ENCODE peak calls at places on chromosomes 11 and 22, in seven cellular contexts. X is ovary, N is ELF-1, S is endodermal cell, K is A549, F is T-helper 9 cell, D is GM04504. G is an unnamed sample.
A peak's percentile ranks its signal among the peaks of the same experiment; 100 is the strongest.

GRCh38 chr11:47923667-47924066 is 56.7 kb upstream of the PTPRJ start:
- DNase-seq in X (no peak), N (no peak), S (no peak), K (no peak), F (no peak), D (peak; percentile 37), G (no peak)

GRCh38 chr11:24885580-24886173 is 388.8 kb downstream of the LUZP2 start:
- DNase-seq in X (no peak), N (no peak), S (no peak), K (no peak), F (no peak), D (no peak), G (no peak)

GRCh38 chr11:17906436-17906835 is 106.4 kb downstream of the SERGEF start:
- DNase-seq in X (no peak), N (peak; percentile 56), S (peak; percentile 91), K (no peak), F (no peak), D (no peak), G (no peak)

GRCh38 chr11:65078151-65078550 is 5.7 kb downstream of the CDCA5 start:
- DNase-seq in X (no peak), N (peak; percentile 66), S (peak; percentile 87), K (peak; percentile 77), F (peak; percentile 63), D (no peak), G (peak; percentile 61)

GRCh38 chr11:59528741-59529140 is 17.4 kb downstream of the OR4D9 start:
- DNase-seq in X (no peak), N (peak; percentile 9), S (peak; percentile 49), K (no peak), F (no peak), D (no peak), G (no peak)

GRCh38 chr11:119335655-119336543 is 1.6 kb downstream of the RNF26 start:
- DNase-seq in X (peak; percentile 49), N (no peak), S (peak; percentile 46), K (no peak), F (no peak), D (no peak), G (no peak)

GRCh38 chr11:33412231-33412630 is 155.1 kb downstream of the HIPK3 start:
- DNase-seq in X (no peak), N (no peak), S (no peak), K (no peak), F (no peak), D (no peak), G (no peak)

GRCh38 chr11:96306933-96307747 is 35.9 kb downstream of the MAML2 start:
- DNase-seq in X (peak; percentile 63), N (peak; percentile 45), S (peak; percentile 69), K (peak; percentile 67), F (no peak), D (peak; percentile 98), G (peak; percentile 97)

GRCh38 chr11:34619062-34619516 is 1.8 kb upstream of the EHF start:
- DNase-seq in X (no peak), N (peak; percentile 66), S (no peak), K (no peak), F (no peak), D (no peak), G (no peak)

GRCh38 chr11:7576671-7577225 is 62.9 kb downstream of the PPFIBP2 start:
- DNase-seq in X (peak; percentile 70), N (peak; percentile 46), S (no peak), K (no peak), F (no peak), D (no peak), G (peak; percentile 19)

GRCh38 chr11:59201376-59201775 is 11.4 kb downstream of the MPEG1 start:
- DNase-seq in X (no peak), N (peak; percentile 21), S (peak; percentile 67), K (no peak), F (no peak), D (no peak), G (no peak)

GRCh38 chr22:44309137-44309536 is 3.6 kb downstream of the SHISAL1 start:
- DNase-seq in X (no peak), N (no peak), S (no peak), K (peak; percentile 41), F (no peak), D (peak; percentile 93), G (peak; percentile 82)

GRCh38 chr22:37764622-37765021 is 43.1 kb upstream of the GCAT start:
- DNase-seq in X (no peak), N (no peak), S (no peak), K (no peak), F (no peak), D (no peak), G (no peak)

GRCh38 chr11:121140369-121140768 is 39.3 kb downstream of the TECTA start:
- DNase-seq in X (no peak), N (no peak), S (no peak), K (no peak), F (no peak), D (no peak), G (no peak)

GRCh38 chr11:88701816-88702215 is 364.0 kb downstream of the GRM5 start:
- DNase-seq in X (no peak), N (no peak), S (no peak), K (no peak), F (no peak), D (no peak), G (no peak)

GRCh38 chr22:39173787-39174497 is 21.5 kb upstream of the CBX7 start:
- DNase-seq in X (peak; percentile 26), N (no peak), S (peak; percentile 77), K (no peak), F (no peak), D (no peak), G (no peak)

GRCh38 chr11:77081381-77081851 is 14.6 kb downstream of the CAPN5 start:
- DNase-seq in X (peak; percentile 15), N (no peak), S (peak; percentile 40), K (no peak), F (no peak), D (no peak), G (no peak)

GRCh38 chr11:31953803-31954327 is 137.0 kb upstream of the RCN1 start:
- DNase-seq in X (no peak), N (no peak), S (no peak), K (no peak), F (no peak), D (no peak), G (no peak)

GRCh38 chr11:73306977-73307322 is 1.1 kb upstream of the ARHGEF17 start:
- DNase-seq in X (no peak), N (no peak), S (no peak), K (no peak), F (no peak), D (no peak), G (no peak)

GRCh38 chr22:49958462-49958921 is 2.1 kb upstream of the PIM3 start:
- DNase-seq in X (no peak), N (no peak), S (no peak), K (no peak), F (no peak), D (no peak), G (no peak)

GRCh38 chr11:124900464-124900863 is 2.8 kb upstream of the ROBO4 start:
- DNase-seq in X (peak; percentile 42), N (peak; percentile 36), S (peak; percentile 52), K (peak; percentile 41), F (no peak), D (peak; percentile 81), G (peak; percentile 44)

GRCh38 chr11:44189986-44190882 is 94.8 kb downstream of the EXT2 start:
- DNase-seq in X (no peak), N (no peak), S (no peak), K (no peak), F (no peak), D (no peak), G (no peak)

GRCh38 chr11:72224587-72225410 is at the start of gene INPPL1:
- DNase-seq in X (peak; percentile 75), N (peak; percentile 57), S (peak; percentile 76), K (no peak), F (peak; percentile 25), D (no peak), G (peak; percentile 67)

GRCh38 chr11:293293-293851 is 4.4 kb downstream of the PGGHG start:
- DNase-seq in X (no peak), N (no peak), S (peak; percentile 26), K (no peak), F (no peak), D (no peak), G (no peak)

GRCh38 chr22:30232716-30233218 is 13.8 kb downstream of the LIF start:
- DNase-seq in X (no peak), N (no peak), S (no peak), K (no peak), F (no peak), D (no peak), G (no peak)

GRCh38 chr11:820655-821512 is 2.2 kb downstream of the PNPLA2 start:
- DNase-seq in X (peak; percentile 54), N (no peak), S (no peak), K (peak; percentile 85), F (no peak), D (no peak), G (no peak)

G was measured in A673.